ENCODE peak calls at places on chromosome 13, in nine cellular contexts. Y, P, I, V, M, S, K, J and T are unnamed samples.

GRCh38 chr13:99124695-99125334 is 75.8 kb upstream of the UBAC2 start:
- DNase-seq in Y (peak; percentile 80), P (no peak), I (peak; percentile 64), V (peak; percentile 77), M (peak; percentile 45), S (peak; percentile 12), K (no peak), J (no peak), T (peak; percentile 38)

GRCh38 chr13:50677687-50678463 is 165.6 kb downstream of the DLEU7 start:
- DNase-seq in Y (no peak), P (no peak), I (peak; percentile 45), V (no peak), M (no peak), S (no peak), K (peak; percentile 8), J (no peak), T (no peak)

GRCh38 chr13:34764246-34764645 is 177.8 kb upstream of the NBEA start:
- DNase-seq in Y (no peak), P (no peak), I (no peak), V (no peak), M (no peak), S (no peak), K (no peak), J (no peak), T (no peak)

GRCh38 chr13:95536629-95537241 is 15.8 kb upstream of the CLDN10 start:
- DNase-seq in Y (peak; percentile 53), P (no peak), I (peak; percentile 47), V (peak; percentile 35), M (no peak), S (no peak), K (no peak), J (no peak), T (no peak)

GRCh38 chr13:33450956-33451709 is 165.6 kb upstream of the STARD13 start:
- DNase-seq in Y (no peak), P (no peak), I (no peak), V (no peak), M (no peak), S (no peak), K (no peak), J (no peak), T (no peak)

GRCh38 chr13:76672422-76672821 is 213.8 kb downstream of the KCTD12 start:
- DNase-seq in Y (peak; percentile 24), P (no peak), I (peak; percentile 65), V (no peak), M (no peak), S (no peak), K (no peak), J (no peak), T (no peak)

GRCh38 chr13:113976711-113977684 is 3.1 kb upstream of the C13orf46 start:
- DNase-seq in Y (no peak), P (no peak), I (peak; percentile 56), V (peak; percentile 1), M (no peak), S (no peak), K (peak; percentile 24), J (peak; percentile 16), T (no peak)

GRCh38 chr13:23623394-23623793 is 53.2 kb downstream of the TNFRSF19 start:
- DNase-seq in Y (no peak), P (no peak), I (no peak), V (no peak), M (no peak), S (no peak), K (no peak), J (no peak), T (no peak)

GRCh38 chr13:104477256-104477655 is 1411.0 kb upstream of the SLC10A2 start:
- DNase-seq in Y (no peak), P (no peak), I (peak; percentile 33), V (no peak), M (no peak), S (no peak), K (no peak), J (no peak), T (no peak)

GRCh38 chr13:109381546-109382180 is 404.7 kb downstream of the IRS2 start:
- DNase-seq in Y (no peak), P (no peak), I (peak; percentile 74), V (no peak), M (no peak), S (no peak), K (no peak), J (no peak), T (no peak)

GRCh38 chr13:54110597-54110996 is 1082.0 kb downstream of the OLFM4 start:
- DNase-seq in Y (no peak), P (no peak), I (no peak), V (no peak), M (no peak), S (no peak), K (no peak), J (no peak), T (no peak)

GRCh38 chr13:45178349-45179142 is 22.3 kb downstream of the KCTD4 start:
- DNase-seq in Y (peak; percentile 43), P (no peak), I (peak; percentile 85), V (no peak), M (no peak), S (peak; percentile 22), K (no peak), J (no peak), T (peak; percentile 24)

GRCh38 chr13:113455384-113455783 is 2.1 kb upstream of the ADPRHL1 start:
- DNase-seq in Y (no peak), P (no peak), I (no peak), V (no peak), M (no peak), S (no peak), K (no peak), J (no peak), T (no peak)

GRCh38 chr13:35157143-35157755 is 215.2 kb downstream of the NBEA start:
- DNase-seq in Y (peak; percentile 78), P (no peak), I (peak; percentile 65), V (peak; percentile 49), M (peak; percentile 28), S (peak; percentile 47), K (peak; percentile 30), J (no peak), T (peak; percentile 16)

GRCh38 chr13:106391271-106391670 is 144.2 kb downstream of the EFNB2 start:
- DNase-seq in Y (no peak), P (no peak), I (no peak), V (no peak), M (no peak), S (no peak), K (no peak), J (no peak), T (no peak)

GRCh38 chr13:31793246-31793645 is 53.9 kb downstream of the RXFP2 start:
- DNase-seq in Y (peak; percentile 47), P (no peak), I (peak; percentile 49), V (no peak), M (no peak), S (no peak), K (no peak), J (no peak), T (no peak)

GRCh38 chr13:95533545-95534135 is 18.9 kb upstream of the CLDN10 start:
- DNase-seq in Y (peak; percentile 38), P (no peak), I (no peak), V (no peak), M (no peak), S (no peak), K (peak; percentile 20), J (no peak), T (no peak)

GRCh38 chr13:43132911-43133310 is 109.5 kb downstream of the DNAJC15 start:
- DNase-seq in Y (no peak), P (no peak), I (no peak), V (no peak), M (no peak), S (no peak), K (no peak), J (no peak), T (no peak)

GRCh38 chr13:77067519-77067918 is 40.6 kb upstream of the FBXL3 start:
- DNase-seq in Y (no peak), P (no peak), I (no peak), V (no peak), M (no peak), S (no peak), K (no peak), J (no peak), T (no peak)